ENCODE peak calls at places on chromosomes 13 and 19, in nine cellular contexts. B is left cardiac atrium; X is C1 segment of cervical spinal cord; H is BJ; J is T-helper 2 cell; O is kidney; D is stimulated activated CD4-positive, alpha-beta T cell treated with anti-CD3 and anti-CD28 coated beads, TNF-alpha, amount 100 ng/mL, for 48 hours; T is NCI-H774; L is uterus. K is an unnamed sample.

GRCh38 chr19:51615991-51616390 is 14.2 kb downstream of the SIGLEC5 start:
- DNase-seq in B (no peak), O (no peak), L (no peak), T (no peak), X (no peak), D (no peak), J (no peak), H (no peak), K (no peak)

GRCh38 chr19:34662919-34663318 is 14.0 kb downstream of the SCGB2B2 start:
- DNase-seq in T (no peak), L (no peak), X (no peak), B (no peak), J (peak; percentile 62), H (no peak), D (no peak), O (no peak), K (no peak)

GRCh38 chr19:34963531-34964406 is at the start of gene ZNF792:
- DNase-seq in O (peak; percentile 90), T (peak; percentile 32), J (peak; percentile 67), L (peak; percentile 54), H (no peak), D (peak; percentile 29), B (peak; percentile 80), X (peak; percentile 24), K (peak; percentile 23)

GRCh38 chr13:20901668-20902437 is 693 bp downstream of the XPO4 start:
- DNase-seq in B (peak; percentile 34), T (no peak), O (no peak), J (peak; percentile 24), L (no peak), D (peak; percentile 3), X (no peak), H (no peak), K (no peak)

GRCh38 chr13:35760678-35761308 is 284.3 kb upstream of the MAB21L1 start:
- DNase-seq in D (no peak), J (no peak), B (no peak), H (no peak), L (no peak), T (no peak), O (no peak), X (no peak), K (no peak)

GRCh38 chr13:64985075-64985474 is 2245.1 kb downstream of the PCDH9 start:
- DNase-seq in O (no peak), L (no peak), B (no peak), D (no peak), X (no peak), H (no peak), J (no peak), T (no peak), K (no peak)

GRCh38 chr13:73819711-73820110 is 314.5 kb downstream of the KLF12 start:
- DNase-seq in O (no peak), X (no peak), J (no peak), L (no peak), B (no peak), H (no peak), T (no peak), D (no peak), K (no peak)

GRCh38 chr13:47085346-47085745 is 188.5 kb upstream of the HTR2A start:
- DNase-seq in L (no peak), H (peak; percentile 9), J (no peak), T (no peak), D (no peak), O (no peak), X (no peak), B (no peak), K (no peak)

GRCh38 chr13:28541966-28542365 is 47.0 kb upstream of the FLT1 start:
- DNase-seq in B (no peak), X (no peak), J (no peak), T (no peak), D (no peak), O (no peak), L (no peak), H (no peak), K (no peak)

GRCh38 chr13:31236211-31236786 is 36.5 kb downstream of the B3GLCT start:
- DNase-seq in O (no peak), D (no peak), J (peak; percentile 64), H (no peak), L (peak; percentile 54), B (no peak), T (no peak), X (no peak), K (no peak)

GRCh38 chr13:93771782-93772181 is 545.2 kb downstream of the GPC6 start:
- DNase-seq in L (no peak), J (no peak), B (no peak), T (no peak), X (no peak), O (no peak), H (no peak), D (no peak), K (no peak)

GRCh38 chr19:34733266-34733825 is 697 bp upstream of the ZNF181 start:
- DNase-seq in X (no peak), T (no peak), H (no peak), J (no peak), B (peak; percentile 72), D (no peak), O (peak; percentile 79), L (peak; percentile 48), K (peak; percentile 16)

GRCh38 chr13:40060318-40061007 is 405.0 kb downstream of the COG6 start:
- DNase-seq in J (peak; percentile 32), X (no peak), O (no peak), D (peak; percentile 30), L (peak; percentile 89), B (peak; percentile 52), T (no peak), H (peak; percentile 14), K (peak; percentile 45)

GRCh38 chr19:16207063-16207462 is 9.4 kb downstream of the AP1M1 start:
- DNase-seq in T (no peak), O (no peak), B (no peak), L (no peak), D (no peak), X (no peak), J (no peak), H (no peak), K (no peak)

GRCh38 chr13:74062933-74063332 is 71.3 kb downstream of the KLF12 start:
- DNase-seq in H (no peak), T (no peak), X (peak; percentile 17), L (peak; percentile 59), O (peak; percentile 68), B (peak; percentile 60), J (peak; percentile 81), D (peak; percentile 21), K (no peak)

GRCh38 chr13:21458457-21458815 is 667 bp downstream of the ZDHHC20 start:
- DNase-seq in J (peak; percentile 71), T (no peak), O (peak; percentile 81), B (peak; percentile 47), X (no peak), L (peak; percentile 23), D (peak; percentile 15), H (no peak), K (no peak)

GRCh38 chr13:84430441-84430840 is 548.2 kb upstream of the SLITRK1 start:
- DNase-seq in X (no peak), O (no peak), H (no peak), T (peak; percentile 30), D (no peak), L (no peak), J (no peak), B (no peak), K (no peak)

GRCh38 chr13:105878119-105878518 is 657.3 kb downstream of the EFNB2 start:
- DNase-seq in X (no peak), H (no peak), O (no peak), J (no peak), B (no peak), T (no peak), D (no peak), L (no peak), K (no peak)

GRCh38 chr13:50543767-50544166 is 299.7 kb downstream of the DLEU7 start:
- DNase-seq in O (no peak), B (peak; percentile 25), L (no peak), T (no peak), X (no peak), D (no peak), J (no peak), H (no peak), K (no peak)

GRCh38 chr13:75181906-75182305 is 300.1 kb downstream of the TBC1D4 start:
- DNase-seq in H (peak; percentile 41), L (no peak), O (no peak), D (no peak), T (no peak), J (no peak), B (no peak), X (no peak), K (no peak)

GRCh38 chr19:8034178-8034525 is 18.4 kb upstream of the CCL25 start:
- DNase-seq in H (no peak), D (no peak), T (no peak), B (no peak), X (no peak), J (no peak), O (no peak), L (no peak), K (no peak)

GRCh38 chr19:39199025-39199424 is 2.3 kb downstream of the NCCRP1 start:
- DNase-seq in B (peak; percentile 58), J (no peak), D (no peak), X (peak; percentile 46), H (peak; percentile 3), T (peak; percentile 9), O (peak; percentile 92), L (peak; percentile 36), K (no peak)

K was measured in tibial nerve.